ENCODE peak calls at places on chromosomes 2 and 18, in seven cellular contexts. T is glomerular endothelial cell; A is GM03348; Y is AG08395; U is CD8-positive, alpha-beta T cell; Z is cardiac muscle cell; H is activated CD4-positive, alpha-beta T cell treated with anti-CD3 and anti-CD28 coated beads, Interleukin-2, amount 10 ng/mL, durations not matched to agents 7 days and 5 days. I is an unnamed sample.

GRCh38 chr2:48134704-48135103 is 228.4 kb upstream of the FBXO11 start:
- DNase-seq in T (no peak), A (no peak), Y (no peak), U (no peak), Z (no peak), H (no peak), I (no peak)

GRCh38 chr2:164843346-164843841 is 1.8 kb upstream of the COBLL1 start:
- DNase-seq in T (no peak), A (peak; percentile 27), Y (peak; percentile 5), U (no peak), Z (no peak), H (no peak), I (no peak)

GRCh38 chr2:206856474-206856873 is 82.8 kb upstream of the CPO start:
- DNase-seq in T (no peak), A (peak; percentile 70), Y (peak; percentile 61), U (no peak), Z (peak; percentile 15), H (no peak), I (no peak)

GRCh38 chr18:78431606-78432005 is 548.0 kb upstream of the SALL3 start:
- DNase-seq in T (no peak), A (no peak), Y (no peak), U (no peak), Z (no peak), H (no peak), I (no peak)

GRCh38 chr18:42229211-42230210 is 274.5 kb downstream of the PIK3C3 start:
- DNase-seq in T (no peak), A (no peak), Y (no peak), U (no peak), Z (no peak), H (no peak), I (no peak)

GRCh38 chr2:39620067-39620466 is 45.6 kb upstream of the TMEM178A start:
- DNase-seq in T (peak; percentile 31), A (peak; percentile 49), Y (peak; percentile 72), U (no peak), Z (peak; percentile 96), H (no peak), I (no peak)

GRCh38 chr2:160432633-160433032 is 61.0 kb downstream of the RBMS1 start:
- DNase-seq in T (no peak), A (peak; percentile 28), Y (peak; percentile 36), U (no peak), Z (peak; percentile 47), H (no peak), I (no peak)

GRCh38 chr2:144605232-144605631 is 85.3 kb upstream of the ZEB2 start:
- DNase-seq in T (no peak), A (no peak), Y (no peak), U (no peak), Z (no peak), H (no peak), I (no peak)

GRCh38 chr2:23605236-23605635 is 220.3 kb downstream of the KLHL29 start:
- DNase-seq in T (no peak), A (no peak), Y (no peak), U (no peak), Z (no peak), H (no peak), I (no peak)

GRCh38 chr18:59696311-59697235 is 650 bp downstream of the CCBE1 start:
- DNase-seq in T (no peak), A (peak; percentile 62), Y (peak; percentile 30), U (no peak), Z (peak; percentile 54), H (no peak), I (no peak)

GRCh38 chr2:178473373-178473772 is 5.0 kb downstream of the FKBP7 start:
- DNase-seq in T (no peak), A (no peak), Y (no peak), U (no peak), Z (no peak), H (no peak), I (no peak)

GRCh38 chr18:76957384-76958355 is 135.3 kb downstream of the ZNF236 start:
- DNase-seq in T (no peak), A (no peak), Y (no peak), U (no peak), Z (peak; percentile 54), H (no peak), I (no peak)

GRCh38 chr18:47260924-47261701 is 9.7 kb upstream of the SKOR2 start:
- DNase-seq in T (no peak), A (no peak), Y (no peak), U (no peak), Z (no peak), H (no peak), I (no peak)

GRCh38 chr18:79372991-79373390 is 22.7 kb upstream of the NFATC1 start:
- DNase-seq in T (no peak), A (no peak), Y (no peak), U (no peak), Z (no peak), H (no peak), I (no peak)

GRCh38 chr2:151907286-151907932 is 79.2 kb upstream of the ARL5A start:
- DNase-seq in T (no peak), A (no peak), Y (no peak), U (no peak), Z (no peak), H (no peak), I (no peak)

GRCh38 chr2:216519154-216519762 is 20.6 kb downstream of the RPL37A start:
- DNase-seq in T (peak; percentile 65), A (peak; percentile 76), Y (peak; percentile 75), U (peak; percentile 48), Z (peak; percentile 89), H (peak; percentile 76), I (peak; percentile 48)

GRCh38 chr2:172086349-172087190 is 1.3 kb downstream of the DLX1 start:
- DNase-seq in T (no peak), A (no peak), Y (no peak), U (peak; percentile 52), Z (no peak), H (peak; percentile 65), I (no peak)